ENCODE peak calls at places on chromosome 1, in ten cellular contexts. One of them, this sample, is unnamed.

GRCh38 chr1:32759521-32759980 is 57.0 kb upstream of the SYNC start:
- DNase-seq in uterus: no peak
- DNase-seq in fibroblast of the aortic adventitia: no peak
- DNase-seq in fibroblast of mammary gland: no peak
- DNase-seq in fibroblast of pulmonary artery: no peak
- DNase-seq in CD8-positive, alpha-beta T cell: no peak
- DNase-seq in cardiac muscle cell: no peak
- DNase-seq in K562: no peak
- DNase-seq in colonic mucosa: peak; percentile 87
- DNase-seq in CD14-positive monocyte: no peak
- DNase-seq in this sample: no peak

GRCh38 chr1:66262233-66262632 is 271.7 kb upstream of the SGIP1 start:
- DNase-seq in uterus: peak; percentile 35
- DNase-seq in fibroblast of the aortic adventitia: peak; percentile 80
- DNase-seq in fibroblast of mammary gland: peak; percentile 63
- DNase-seq in fibroblast of pulmonary artery: peak; percentile 86
- DNase-seq in CD8-positive, alpha-beta T cell: no peak
- DNase-seq in cardiac muscle cell: no peak
- DNase-seq in K562: no peak
- DNase-seq in colonic mucosa: no peak
- DNase-seq in CD14-positive monocyte: no peak
- DNase-seq in this sample: no peak

GRCh38 chr1:150663322-150663721 is 33.6 kb downstream of the GOLPH3L start:
- DNase-seq in uterus: no peak
- DNase-seq in fibroblast of the aortic adventitia: no peak
- DNase-seq in fibroblast of mammary gland: no peak
- DNase-seq in fibroblast of pulmonary artery: no peak
- DNase-seq in CD8-positive, alpha-beta T cell: no peak
- DNase-seq in cardiac muscle cell: no peak
- DNase-seq in K562: no peak
- DNase-seq in colonic mucosa: no peak
- DNase-seq in CD14-positive monocyte: no peak
- DNase-seq in this sample: no peak

GRCh38 chr1:2279210-2279639 is 51.1 kb downstream of the SKI start:
- DNase-seq in uterus: peak; percentile 73
- DNase-seq in fibroblast of the aortic adventitia: peak; percentile 93
- DNase-seq in fibroblast of mammary gland: peak; percentile 82
- DNase-seq in fibroblast of pulmonary artery: peak; percentile 97
- DNase-seq in CD8-positive, alpha-beta T cell: no peak
- DNase-seq in cardiac muscle cell: peak; percentile 84
- DNase-seq in K562: no peak
- DNase-seq in colonic mucosa: peak; percentile 48
- DNase-seq in CD14-positive monocyte: no peak
- DNase-seq in this sample: no peak

GRCh38 chr1:82562448-82562847 is 761.7 kb downstream of the ADGRL2 start:
- DNase-seq in uterus: no peak
- DNase-seq in fibroblast of the aortic adventitia: peak; percentile 46
- DNase-seq in fibroblast of mammary gland: no peak
- DNase-seq in fibroblast of pulmonary artery: no peak
- DNase-seq in CD8-positive, alpha-beta T cell: no peak
- DNase-seq in cardiac muscle cell: no peak
- DNase-seq in K562: no peak
- DNase-seq in colonic mucosa: no peak
- DNase-seq in CD14-positive monocyte: no peak
- DNase-seq in this sample: no peak

GRCh38 chr1:91635763-91636162 is 135.1 kb downstream of the CDC7 start:
- DNase-seq in uterus: no peak
- DNase-seq in fibroblast of the aortic adventitia: peak; percentile 16
- DNase-seq in fibroblast of mammary gland: peak; percentile 87
- DNase-seq in fibroblast of pulmonary artery: no peak
- DNase-seq in CD8-positive, alpha-beta T cell: no peak
- DNase-seq in cardiac muscle cell: no peak
- DNase-seq in K562: no peak
- DNase-seq in colonic mucosa: no peak
- DNase-seq in CD14-positive monocyte: no peak
- DNase-seq in this sample: no peak

GRCh38 chr1:200429221-200429751 is 19.4 kb upstream of the ZNF281 start:
- DNase-seq in uterus: no peak
- DNase-seq in fibroblast of the aortic adventitia: peak; percentile 94
- DNase-seq in fibroblast of mammary gland: peak; percentile 70
- DNase-seq in fibroblast of pulmonary artery: peak; percentile 91
- DNase-seq in CD8-positive, alpha-beta T cell: no peak
- DNase-seq in cardiac muscle cell: no peak
- DNase-seq in K562: no peak
- DNase-seq in colonic mucosa: no peak
- DNase-seq in CD14-positive monocyte: no peak
- DNase-seq in this sample: no peak

GRCh38 chr1:111733183-111733995 is 5.8 kb downstream of the INKA2 start:
- DNase-seq in uterus: no peak
- DNase-seq in fibroblast of the aortic adventitia: peak; percentile 51
- DNase-seq in fibroblast of mammary gland: peak; percentile 96
- DNase-seq in fibroblast of pulmonary artery: peak; percentile 92
- DNase-seq in CD8-positive, alpha-beta T cell: no peak
- DNase-seq in cardiac muscle cell: no peak
- DNase-seq in K562: peak; percentile 48
- DNase-seq in colonic mucosa: peak; percentile 41
- DNase-seq in CD14-positive monocyte: peak; percentile 95
- DNase-seq in this sample: no peak

GRCh38 chr1:177891809-177892208 is 78.0 kb downstream of the SEC16B start:
- DNase-seq in uterus: no peak
- DNase-seq in fibroblast of the aortic adventitia: no peak
- DNase-seq in fibroblast of mammary gland: no peak
- DNase-seq in fibroblast of pulmonary artery: no peak
- DNase-seq in CD8-positive, alpha-beta T cell: no peak
- DNase-seq in cardiac muscle cell: no peak
- DNase-seq in K562: no peak
- DNase-seq in colonic mucosa: no peak
- DNase-seq in CD14-positive monocyte: no peak
- DNase-seq in this sample: no peak

GRCh38 chr1:107862064-107862463 is 102.9 kb downstream of the VAV3 start:
- DNase-seq in uterus: no peak
- DNase-seq in fibroblast of the aortic adventitia: no peak
- DNase-seq in fibroblast of mammary gland: no peak
- DNase-seq in fibroblast of pulmonary artery: peak; percentile 57
- DNase-seq in CD8-positive, alpha-beta T cell: no peak
- DNase-seq in cardiac muscle cell: no peak
- DNase-seq in K562: no peak
- DNase-seq in colonic mucosa: no peak
- DNase-seq in CD14-positive monocyte: no peak
- DNase-seq in this sample: no peak

GRCh38 chr1:16226495-16227179 is 10.3 kb downstream of the CPLANE2 start:
- DNase-seq in uterus: no peak
- DNase-seq in fibroblast of the aortic adventitia: no peak
- DNase-seq in fibroblast of mammary gland: no peak
- DNase-seq in fibroblast of pulmonary artery: peak; percentile 19
- DNase-seq in CD8-positive, alpha-beta T cell: no peak
- DNase-seq in cardiac muscle cell: peak; percentile 91
- DNase-seq in K562: no peak
- DNase-seq in colonic mucosa: peak; percentile 77
- DNase-seq in CD14-positive monocyte: no peak
- DNase-seq in this sample: no peak

GRCh38 chr1:172450524-172450885 is 6.6 kb upstream of the PIGC start:
- DNase-seq in uterus: no peak
- DNase-seq in fibroblast of the aortic adventitia: no peak
- DNase-seq in fibroblast of mammary gland: no peak
- DNase-seq in fibroblast of pulmonary artery: no peak
- DNase-seq in CD8-positive, alpha-beta T cell: no peak
- DNase-seq in cardiac muscle cell: no peak
- DNase-seq in K562: no peak
- DNase-seq in colonic mucosa: peak; percentile 65
- DNase-seq in CD14-positive monocyte: no peak
- DNase-seq in this sample: no peak

GRCh38 chr1:9009438-9010366 is 16.5 kb downstream of the SLC2A7 start:
- DNase-seq in uterus: no peak
- DNase-seq in fibroblast of the aortic adventitia: peak; percentile 8
- DNase-seq in fibroblast of mammary gland: peak; percentile 35
- DNase-seq in fibroblast of pulmonary artery: peak; percentile 43
- DNase-seq in CD8-positive, alpha-beta T cell: peak; percentile 16
- DNase-seq in cardiac muscle cell: peak; percentile 55
- DNase-seq in K562: peak; percentile 55
- DNase-seq in colonic mucosa: no peak
- DNase-seq in CD14-positive monocyte: no peak
- DNase-seq in this sample: no peak

GRCh38 chr1:228955691-228956090 is 220.4 kb downstream of the RHOU start:
- DNase-seq in uterus: no peak
- DNase-seq in fibroblast of the aortic adventitia: peak; percentile 86
- DNase-seq in fibroblast of mammary gland: peak; percentile 61
- DNase-seq in fibroblast of pulmonary artery: peak; percentile 82
- DNase-seq in CD8-positive, alpha-beta T cell: no peak
- DNase-seq in cardiac muscle cell: no peak
- DNase-seq in K562: no peak
- DNase-seq in colonic mucosa: no peak
- DNase-seq in CD14-positive monocyte: no peak
- DNase-seq in this sample: no peak

GRCh38 chr1:216833516-216833915 is 110.3 kb upstream of the ESRRG start:
- DNase-seq in uterus: no peak
- DNase-seq in fibroblast of the aortic adventitia: no peak
- DNase-seq in fibroblast of mammary gland: no peak
- DNase-seq in fibroblast of pulmonary artery: no peak
- DNase-seq in CD8-positive, alpha-beta T cell: no peak
- DNase-seq in cardiac muscle cell: no peak
- DNase-seq in K562: no peak
- DNase-seq in colonic mucosa: no peak
- DNase-seq in CD14-positive monocyte: no peak
- DNase-seq in this sample: no peak

GRCh38 chr1:227730630-227731151 is 4.4 kb downstream of the JMJD4 start:
- DNase-seq in uterus: no peak
- DNase-seq in fibroblast of the aortic adventitia: no peak
- DNase-seq in fibroblast of mammary gland: no peak
- DNase-seq in fibroblast of pulmonary artery: no peak
- DNase-seq in CD8-positive, alpha-beta T cell: no peak
- DNase-seq in cardiac muscle cell: no peak
- DNase-seq in K562: peak; percentile 27
- DNase-seq in colonic mucosa: no peak
- DNase-seq in CD14-positive monocyte: no peak
- DNase-seq in this sample: no peak

GRCh38 chr1:116910379-116911165 is 856 bp downstream of the PTGFRN start:
- DNase-seq in uterus: peak; percentile 48
- DNase-seq in fibroblast of the aortic adventitia: peak; percentile 31
- DNase-seq in fibroblast of mammary gland: no peak
- DNase-seq in fibroblast of pulmonary artery: peak; percentile 34
- DNase-seq in CD8-positive, alpha-beta T cell: peak; percentile 33
- DNase-seq in cardiac muscle cell: peak; percentile 62
- DNase-seq in K562: peak; percentile 77
- DNase-seq in colonic mucosa: peak; percentile 67
- DNase-seq in CD14-positive monocyte: no peak
- DNase-seq in this sample: no peak

GRCh38 chr1:228825840-228826484 is 90.7 kb downstream of the RHOU start:
- DNase-seq in uterus: no peak
- DNase-seq in fibroblast of the aortic adventitia: no peak
- DNase-seq in fibroblast of mammary gland: no peak
- DNase-seq in fibroblast of pulmonary artery: no peak
- DNase-seq in CD8-positive, alpha-beta T cell: no peak
- DNase-seq in cardiac muscle cell: no peak
- DNase-seq in K562: no peak
- DNase-seq in colonic mucosa: no peak
- DNase-seq in CD14-positive monocyte: no peak
- DNase-seq in this sample: no peak

GRCh38 chr1:234173968-234174367 is 199.3 kb upstream of the COA6 start:
- DNase-seq in uterus: no peak
- DNase-seq in fibroblast of the aortic adventitia: no peak
- DNase-seq in fibroblast of mammary gland: no peak
- DNase-seq in fibroblast of pulmonary artery: no peak
- DNase-seq in CD8-positive, alpha-beta T cell: no peak
- DNase-seq in cardiac muscle cell: no peak
- DNase-seq in K562: no peak
- DNase-seq in colonic mucosa: no peak
- DNase-seq in CD14-positive monocyte: no peak
- DNase-seq in this sample: no peak

DNA sequence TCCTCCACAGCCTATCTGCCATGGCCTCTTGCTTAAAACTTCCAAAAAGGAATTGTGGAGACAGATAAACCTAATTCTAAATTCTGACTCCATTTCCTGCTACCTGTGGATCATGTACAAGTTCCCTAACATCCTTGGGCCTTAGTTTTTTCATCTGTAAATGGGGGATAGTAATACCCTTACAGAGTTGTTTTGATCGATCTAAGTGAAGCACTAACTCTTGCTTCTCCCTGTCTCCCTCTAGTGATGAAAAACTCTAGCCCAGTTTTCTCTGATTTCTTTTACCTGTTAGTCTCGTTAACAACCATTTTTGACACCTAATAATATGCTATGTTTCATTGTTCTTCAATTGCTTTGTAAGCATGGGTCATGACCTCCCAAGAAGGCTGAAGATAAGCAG is 65.9 kb downstream of the TM2D1 start:
- DNase-seq in uterus: no peak
- DNase-seq in fibroblast of the aortic adventitia: no peak
- DNase-seq in fibroblast of mammary gland: no peak
- DNase-seq in fibroblast of pulmonary artery: no peak
- DNase-seq in CD8-positive, alpha-beta T cell: no peak
- DNase-seq in cardiac muscle cell: no peak
- DNase-seq in K562: no peak
- DNase-seq in colonic mucosa: no peak
- DNase-seq in CD14-positive monocyte: no peak
- DNase-seq in this sample: no peak
- TF ChIP-seq CTCF in uterus: no peak
- TF ChIP-seq CTCF in fibroblast of the aortic adventitia: peak; percentile 29
- TF ChIP-seq CTCF in fibroblast of mammary gland: peak; percentile 40
- TF ChIP-seq CTCF in fibroblast of pulmonary artery: peak; percentile 24
- TF ChIP-seq CTCF in CD8-positive, alpha-beta T cell: no peak
- TF ChIP-seq CTCF in cardiac muscle cell: no peak
- TF ChIP-seq CTCF in K562: peak; percentile 42
- TF ChIP-seq CTCF in colonic mucosa: no peak
- TF ChIP-seq CTCF in CD14-positive monocyte: no peak
- TF ChIP-seq CTCF in this sample: no peak

GRCh38 chr1:179105393-179105792 is 23.5 kb downstream of the TOR3A start:
- DNase-seq in uterus: no peak
- DNase-seq in fibroblast of the aortic adventitia: no peak
- DNase-seq in fibroblast of mammary gland: no peak
- DNase-seq in fibroblast of pulmonary artery: no peak
- DNase-seq in CD8-positive, alpha-beta T cell: no peak
- DNase-seq in cardiac muscle cell: peak; percentile 44
- DNase-seq in K562: peak; percentile 58
- DNase-seq in colonic mucosa: no peak
- DNase-seq in CD14-positive monocyte: no peak
- DNase-seq in this sample: no peak
- TF ChIP-seq CTCF in uterus: peak; percentile 18
- TF ChIP-seq CTCF in fibroblast of the aortic adventitia: peak; percentile 26
- TF ChIP-seq CTCF in fibroblast of mammary gland: peak; percentile 43
- TF ChIP-seq CTCF in fibroblast of pulmonary artery: peak; percentile 41
- TF ChIP-seq CTCF in CD8-positive, alpha-beta T cell: no peak
- TF ChIP-seq CTCF in cardiac muscle cell: peak; percentile 27
- TF ChIP-seq CTCF in K562: peak; percentile 52
- TF ChIP-seq CTCF in colonic mucosa: peak; percentile 20
- TF ChIP-seq CTCF in CD14-positive monocyte: no peak
- TF ChIP-seq CTCF in this sample: peak; percentile 30

GRCh38 chr1:84504580-84505021 is 1.6 kb upstream of the SPATA1 start:
- DNase-seq in uterus: no peak
- DNase-seq in fibroblast of the aortic adventitia: peak; percentile 75
- DNase-seq in fibroblast of mammary gland: peak; percentile 79
- DNase-seq in fibroblast of pulmonary artery: peak; percentile 65
- DNase-seq in CD8-positive, alpha-beta T cell: no peak
- DNase-seq in cardiac muscle cell: peak; percentile 5
- DNase-seq in K562: no peak
- DNase-seq in colonic mucosa: no peak
- DNase-seq in CD14-positive monocyte: no peak
- DNase-seq in this sample: no peak
- TF ChIP-seq CTCF in uterus: no peak
- TF ChIP-seq CTCF in fibroblast of the aortic adventitia: peak; percentile 15
- TF ChIP-seq CTCF in fibroblast of mammary gland: peak; percentile 21
- TF ChIP-seq CTCF in fibroblast of pulmonary artery: peak; percentile 19
- TF ChIP-seq CTCF in CD8-positive, alpha-beta T cell: no peak
- TF ChIP-seq CTCF in cardiac muscle cell: peak; percentile 29
- TF ChIP-seq CTCF in K562: no peak
- TF ChIP-seq CTCF in colonic mucosa: no peak
- TF ChIP-seq CTCF in CD14-positive monocyte: no peak
- TF ChIP-seq CTCF in this sample: no peak

GRCh38 chr1:12001249-12001917 is 17.9 kb upstream of the MIIP start:
- DNase-seq in uterus: no peak
- DNase-seq in fibroblast of the aortic adventitia: peak; percentile 81
- DNase-seq in fibroblast of mammary gland: peak; percentile 55
- DNase-seq in fibroblast of pulmonary artery: peak; percentile 73
- DNase-seq in CD8-positive, alpha-beta T cell: peak; percentile 40
- DNase-seq in cardiac muscle cell: peak; percentile 61
- DNase-seq in K562: no peak
- DNase-seq in colonic mucosa: no peak
- DNase-seq in CD14-positive monocyte: no peak
- DNase-seq in this sample: no peak
- TF ChIP-seq CTCF in uterus: peak; percentile 19
- TF ChIP-seq CTCF in fibroblast of the aortic adventitia: peak; percentile 53
- TF ChIP-seq CTCF in fibroblast of mammary gland: peak; percentile 64
- TF ChIP-seq CTCF in fibroblast of pulmonary artery: peak; percentile 64
- TF ChIP-seq CTCF in CD8-positive, alpha-beta T cell: peak; percentile 41
- TF ChIP-seq CTCF in cardiac muscle cell: peak; percentile 73
- TF ChIP-seq CTCF in K562: peak; percentile 82
- TF ChIP-seq CTCF in colonic mucosa: peak; percentile 22
- TF ChIP-seq CTCF in CD14-positive monocyte: peak; percentile 62
- TF ChIP-seq CTCF in this sample: peak; percentile 52